ENCODE peak calls at places on chromosomes 4 and X, in nine cellular contexts. N, P, V, C, Y, R, U, A and Q are unnamed samples.

GRCh38 chr4:141307241-141307689 is 86.6 kb downstream of the ZNF330 start:
- DNase-seq in N (peak; percentile 67), P (peak; percentile 67), V (no peak), C (peak; percentile 42), Y (peak; percentile 27), R (peak; percentile 17), U (peak; percentile 73), A (peak; percentile 98), Q (peak; percentile 52)

GRCh38 chr4:86935833-86936721 is 1.3 kb downstream of the AFF1 start:
- DNase-seq in N (peak; percentile 36), P (peak; percentile 92), V (peak; percentile 67), C (no peak), Y (no peak), R (peak; percentile 46), U (peak; percentile 57), A (peak; percentile 87), Q (peak; percentile 76)

GRCh38 chrX:20418379-20418778 is 151.7 kb upstream of the RPS6KA3 start:
- DNase-seq in N (no peak), P (no peak), V (no peak), C (no peak), Y (peak; percentile 2), R (no peak), U (no peak), A (peak; percentile 53), Q (peak; percentile 1)

GRCh38 chr4:184408021-184408710 is 66.2 kb downstream of the IRF2 start:
- DNase-seq in N (peak; percentile 62), P (no peak), V (no peak), C (no peak), Y (no peak), R (no peak), U (no peak), A (no peak), Q (no peak)

GRCh38 chrX:80648023-80648422 is 161.7 kb downstream of the BRWD3 start:
- DNase-seq in N (peak; percentile 4), P (no peak), V (no peak), C (no peak), Y (peak; percentile 0), R (no peak), U (no peak), A (peak; percentile 0), Q (no peak)

GRCh38 chrX:45295587-45295986 is 94.9 kb upstream of the DIPK2B start:
- DNase-seq in N (no peak), P (peak; percentile 23), V (no peak), C (no peak), Y (no peak), R (no peak), U (peak; percentile 10), A (no peak), Q (no peak)

GRCh38 chrX:120562569-120562926 is 1.8 kb upstream of the CUL4B start:
- DNase-seq in N (no peak), P (peak; percentile 17), V (no peak), C (no peak), Y (no peak), R (no peak), U (no peak), A (no peak), Q (no peak)

GRCh38 chr4:145186719-145187118 is 6.3 kb upstream of the OTUD4 start:
- DNase-seq in N (no peak), P (no peak), V (no peak), C (no peak), Y (no peak), R (no peak), U (no peak), A (peak; percentile 61), Q (no peak)

GRCh38 chrX:102863735-102864134 is 73.3 kb upstream of the RAB40AL start:
- DNase-seq in N (peak; percentile 68), P (peak; percentile 90), V (peak; percentile 89), C (peak; percentile 58), Y (peak; percentile 77), R (peak; percentile 58), U (peak; percentile 84), A (peak; percentile 76), Q (peak; percentile 62)